ENCODE peak calls at places on chromosomes 6 and 20, in nine cellular contexts. F is NCI-H1694 treated with DMSO at 0.1 percent for 48 hours; R is mucosa of descending colon; B is GDM1; Y is NCI-H1417; T is H4; C is T-cell; D is activated T-cell treated with anti-CD3 and anti-CD28 coated beads for 1 hour; L is activated naive CD8-positive, alpha-beta T cell treated with anti-CD3 and anti-CD28 coated beads, Interleukin-2, amount 50 U/mL, for 24 hours. H is an unnamed sample.

GRCh38 chr20:49658508-49658907 is 55.2 kb downstream of the B4GALT5 start:
- DNase-seq in Y (peak; percentile 83), F (no peak), C (no peak), L (no peak), D (no peak), T (no peak), R (no peak), B (no peak), H (no peak)

GRCh38 chr6:78942451-78942850 is 75.1 kb downstream of the IRAK1BP1 start:
- DNase-seq in C (no peak), R (no peak), F (no peak), B (no peak), Y (no peak), T (no peak), L (no peak), D (no peak), H (no peak)

GRCh38 chr20:43925215-43925614 is 10.6 kb downstream of the TOX2 start:
- DNase-seq in L (peak; percentile 80), C (no peak), T (no peak), R (no peak), F (no peak), D (no peak), B (no peak), Y (no peak), H (no peak)

GRCh38 chr20:62480318-62480717 is 4.5 kb upstream of the GATA5 start:
- DNase-seq in D (no peak), T (no peak), L (no peak), B (no peak), R (no peak), F (no peak), Y (peak; percentile 47), C (no peak), H (no peak)

GRCh38 chr6:109073344-109074235 is 21.1 kb downstream of the SESN1 start:
- DNase-seq in Y (peak; percentile 81), D (peak; percentile 12), T (peak; percentile 34), F (peak; percentile 61), L (peak; percentile 43), R (no peak), B (peak; percentile 58), C (peak; percentile 54), H (peak; percentile 37)

GRCh38 chr20:62203378-62204030 is 16.6 kb downstream of the HRH3 start:
- DNase-seq in D (no peak), C (no peak), T (no peak), F (no peak), Y (peak; percentile 53), L (no peak), B (no peak), R (no peak), H (no peak)

GRCh38 chr6:98824163-98824906 is 10.0 kb upstream of the POU3F2 start:
- DNase-seq in T (no peak), L (no peak), C (no peak), B (no peak), D (no peak), Y (peak; percentile 61), R (no peak), F (no peak), H (peak; percentile 40)

GRCh38 chr6:134161036-134161435 is 108.6 kb upstream of the SLC2A12 start:
- DNase-seq in T (no peak), Y (no peak), L (no peak), R (no peak), F (no peak), C (no peak), B (no peak), D (no peak), H (no peak)

GRCh38 chr20:50786703-50787102 is 8.2 kb upstream of the BCAS4 start:
- DNase-seq in D (no peak), R (no peak), F (no peak), B (no peak), Y (no peak), T (no peak), L (no peak), C (no peak), H (no peak)

GRCh38 chr20:50050214-50050613 is 62.7 kb downstream of the UBE2V1 start:
- DNase-seq in D (no peak), Y (no peak), T (no peak), L (no peak), F (no peak), C (no peak), R (no peak), B (no peak), H (no peak)

GRCh38 chr20:20824924-20825584 is 112.6 kb upstream of the RALGAPA2 start:
- DNase-seq in D (peak; percentile 25), Y (peak; percentile 35), R (peak; percentile 68), T (peak; percentile 43), L (peak; percentile 62), F (no peak), C (peak; percentile 45), B (no peak), H (peak; percentile 74)

GRCh38 chr6:156697224-156697623 is 80.0 kb upstream of the ARID1B start:
- DNase-seq in B (no peak), D (no peak), R (no peak), L (no peak), C (no peak), T (no peak), Y (no peak), F (no peak), H (no peak)

GRCh38 chr6:40892223-40892622 is 146.8 kb downstream of the UNC5CL start:
- DNase-seq in R (no peak), Y (no peak), D (no peak), T (no peak), F (no peak), B (no peak), L (no peak), C (no peak), H (no peak)

GRCh38 chr6:56211724-56212123 is 35.7 kb downstream of the COL21A1 start:
- DNase-seq in Y (no peak), C (no peak), D (no peak), B (no peak), R (no peak), F (no peak), L (no peak), T (no peak), H (no peak)

GRCh38 chr6:165729307-165729936 is 66.4 kb upstream of the PDE10A start:
- DNase-seq in T (no peak), R (no peak), B (no peak), C (no peak), F (no peak), L (peak; percentile 45), D (no peak), Y (no peak), H (peak; percentile 67)

GRCh38 chr20:4730782-4731181 is 9.1 kb downstream of the PRND start:
- DNase-seq in B (no peak), L (no peak), C (no peak), F (no peak), R (no peak), T (no peak), D (no peak), Y (no peak), H (peak; percentile 57)